ENCODE peak calls at places on chromosome 6, in six cellular contexts. G is D341Med, V is NCI-H2081, R is EL, P is activated B cell treated with CpG ODN at 0.5 μM for 24 hours, I is heart right ventricle. X is an unnamed sample.

GRCh38 chr6:14068133-14068532 is 49.4 kb upstream of the CD83 start:
- DNase-seq in I (no peak), R (peak), G (no peak), V (no peak), P (no peak), X (peak)

GRCh38 chr6:150640556-150641206 is 41.0 kb downstream of the PLEKHG1 start:
- DNase-seq in R (no peak), G (no peak), I (no peak), P (no peak), V (no peak), X (no peak)

GRCh38 chr6:89217308-89217999 is at the start of gene GABRR1:
- DNase-seq in V (peak), G (no peak), P (no peak), I (no peak), R (no peak), X (no peak)

GRCh38 chr6:96898241-96898851 is 655 bp upstream of the NDUFAF4 start:
- DNase-seq in G (no peak), P (no peak), R (no peak), V (no peak), I (no peak), X (no peak)

GRCh38 chr6:127496471-127496870 is 22.7 kb downstream of the MTCL3 start:
- DNase-seq in R (peak), P (no peak), G (no peak), V (no peak), I (no peak), X (no peak)

GRCh38 chr6:56647172-56647762 is 4.6 kb upstream of the DST start:
- DNase-seq in P (no peak), G (no peak), V (no peak), I (no peak), R (no peak), X (no peak)

GRCh38 chr6:22764521-22764920 is 195.2 kb downstream of the HDGFL1 start:
- DNase-seq in V (no peak), G (no peak), P (no peak), R (peak), I (no peak), X (no peak)

GRCh38 chr6:33206027-33206863 is 1.8 kb downstream of the HSD17B8 start:
- DNase-seq in G (no peak), I (no peak), P (no peak), V (no peak), R (peak), X (no peak)

GRCh38 chr6:87373377-87373776 is 28.8 kb downstream of the C6orf163 start:
- DNase-seq in V (no peak), G (no peak), I (no peak), R (no peak), P (no peak), X (no peak)

GRCh38 chr6:15770347-15771143 is 107.7 kb upstream of the DTNBP1 start:
- DNase-seq in I (no peak), P (no peak), V (no peak), R (peak), G (no peak), X (no peak)

GRCh38 chr6:5126214-5126613 is 41.1 kb downstream of the PPP1R3G start:
- DNase-seq in P (no peak), I (no peak), R (peak), V (no peak), G (no peak), X (peak)

GRCh38 chr6:54784021-54784420 is 62.5 kb upstream of the FAM83B start:
- DNase-seq in G (no peak), P (no peak), R (peak), V (no peak), I (no peak), X (no peak)

GRCh38 chr6:45163952-45164766 is 164.0 kb upstream of the RUNX2 start:
- DNase-seq in R (no peak), I (no peak), V (no peak), P (no peak), G (no peak), X (no peak)

GRCh38 chr6:166402582-166403277 is 20.0 kb upstream of the MPC1 start:
- DNase-seq in G (no peak), P (no peak), I (no peak), R (peak), V (no peak), X (peak)